ENCODE peak calls at places on chromosomes 2 and 18, in six cellular contexts. P is foreskin keratinocyte; G is HEK293T; N is IMR-90; M is CD8-positive, alpha-beta T cell; K is right cardiac atrium. J is an unnamed sample.

GRCh38 chr2:113253453-113253852 is 25.3 kb downstream of the PAX8 start:
- DNase-seq in P (peak), G (no peak), N (no peak), M (no peak), K (no peak), J (no peak)

GRCh38 chr18:72720116-72720515 is 147.7 kb downstream of the NETO1 start:
- DNase-seq in P (peak), G (no peak), N (no peak), M (no peak), K (no peak), J (no peak)

GRCh38 chr18:52348209-52348608 is 8.2 kb downstream of the DCC start:
- DNase-seq in P (peak), G (peak), N (no peak), M (no peak), K (no peak), J (no peak)

GRCh38 chr2:126825306-126825705 is 73.4 kb upstream of the TEX51 start:
- DNase-seq in P (no peak), G (no peak), N (no peak), M (no peak), K (no peak), J (no peak)

GRCh38 chr18:44298566-44298965 is 382.1 kb upstream of the SETBP1 start:
- DNase-seq in P (no peak), G (no peak), N (no peak), M (no peak), K (no peak), J (no peak)

GRCh38 chr2:134289225-134289624 is 35.4 kb downstream of the MGAT5 start:
- DNase-seq in P (no peak), G (no peak), N (no peak), M (no peak), K (no peak), J (no peak)

GRCh38 chr18:23172981-23173380 is 37.7 kb downstream of the CABLES1 start:
- DNase-seq in P (no peak), G (no peak), N (no peak), M (no peak), K (no peak), J (no peak)

GRCh38 chr2:132760971-132761370 is 91.0 kb upstream of the LYPD1 start:
- DNase-seq in P (no peak), G (no peak), N (no peak), M (no peak), K (no peak), J (no peak)

GRCh38 chr2:33521791-33522281 is 45.4 kb downstream of the RASGRP3 start:
- DNase-seq in P (no peak), G (no peak), N (no peak), M (no peak), K (no peak), J (no peak)

GRCh38 chr2:47569658-47570398 is 166.9 kb downstream of the MSH2 start:
- DNase-seq in P (no peak), G (peak), N (peak), M (no peak), K (peak), J (no peak)